ENCODE peak calls at places on chromosomes 11 and 22, in ten cellular contexts. One of them, this sample, is unnamed. For H3K4me1, the result is how much of the 10 kb centered on the place peaks cover.

GRCh38 chr22:20586403-20586745 is 79.0 kb downstream of the MED15 start:
- DNase-seq in ascending aorta: no peak
- DNase-seq in fibroblast of lung: no peak
- DNase-seq in HCT116: no peak
- DNase-seq in mucosa of descending colon: no peak
- DNase-seq in A549: no peak
- DNase-seq in endothelial cell of umbilical vein: no peak
- DNase-seq in colonic mucosa: no peak
- DNase-seq in left ventricle myocardium inferior: peak
- DNase-seq in stomach: no peak
- DNase-seq in this sample: no peak

GRCh38 chr11:27291954-27292641 is 70.9 kb downstream of the CCDC34 start:
- DNase-seq in ascending aorta: no peak
- DNase-seq in fibroblast of lung: no peak
- DNase-seq in HCT116: no peak
- DNase-seq in mucosa of descending colon: peak
- DNase-seq in A549: no peak
- DNase-seq in endothelial cell of umbilical vein: no peak
- DNase-seq in colonic mucosa: peak
- DNase-seq in left ventricle myocardium inferior: no peak
- DNase-seq in stomach: peak
- DNase-seq in this sample: peak

GRCh38 chr22:50481440-50482106 is at the start of gene ADM2:
- DNase-seq in ascending aorta: no peak
- DNase-seq in fibroblast of lung: peak
- DNase-seq in HCT116: no peak
- DNase-seq in mucosa of descending colon: peak
- DNase-seq in A549: no peak
- DNase-seq in endothelial cell of umbilical vein: no peak
- DNase-seq in colonic mucosa: peak
- DNase-seq in left ventricle myocardium inferior: no peak
- DNase-seq in stomach: peak
- DNase-seq in this sample: peak

GRCh38 chr22:50061824-50062355 is 3.8 kb upstream of the TTLL8 start:
- DNase-seq in ascending aorta: no peak
- DNase-seq in fibroblast of lung: no peak
- DNase-seq in HCT116: no peak
- DNase-seq in mucosa of descending colon: no peak
- DNase-seq in A549: no peak
- DNase-seq in endothelial cell of umbilical vein: peak
- DNase-seq in colonic mucosa: no peak
- DNase-seq in left ventricle myocardium inferior: no peak
- DNase-seq in stomach: no peak
- DNase-seq in this sample: no peak

GRCh38 chr11:134541951-134542350 is 129.9 kb upstream of the B3GAT1 start:
- DNase-seq in ascending aorta: no peak
- DNase-seq in fibroblast of lung: no peak
- DNase-seq in HCT116: no peak
- DNase-seq in mucosa of descending colon: no peak
- DNase-seq in A549: no peak
- DNase-seq in endothelial cell of umbilical vein: no peak
- DNase-seq in colonic mucosa: no peak
- DNase-seq in left ventricle myocardium inferior: no peak
- DNase-seq in stomach: no peak
- DNase-seq in this sample: no peak

GRCh38 chr11:5258543-5259262 is 4.1 kb upstream of the HBG2 start:
- DNase-seq in ascending aorta: no peak
- DNase-seq in fibroblast of lung: no peak
- DNase-seq in HCT116: no peak
- DNase-seq in mucosa of descending colon: no peak
- DNase-seq in A549: no peak
- DNase-seq in endothelial cell of umbilical vein: no peak
- DNase-seq in colonic mucosa: no peak
- DNase-seq in left ventricle myocardium inferior: no peak
- DNase-seq in stomach: no peak
- DNase-seq in this sample: no peak

GRCh38 chr11:1235615-1236315 is 12.9 kb downstream of the MUC5B start:
- DNase-seq in ascending aorta: no peak
- DNase-seq in fibroblast of lung: no peak
- DNase-seq in HCT116: no peak
- DNase-seq in mucosa of descending colon: peak
- DNase-seq in A549: no peak
- DNase-seq in endothelial cell of umbilical vein: no peak
- DNase-seq in colonic mucosa: no peak
- DNase-seq in left ventricle myocardium inferior: peak
- DNase-seq in stomach: no peak
- DNase-seq in this sample: peak

GRCh38 chr11:59224419-59224928 is 11.7 kb upstream of the MPEG1 start:
- DNase-seq in ascending aorta: no peak
- DNase-seq in fibroblast of lung: peak
- DNase-seq in HCT116: no peak
- DNase-seq in mucosa of descending colon: peak
- DNase-seq in A549: no peak
- DNase-seq in endothelial cell of umbilical vein: peak
- DNase-seq in colonic mucosa: no peak
- DNase-seq in left ventricle myocardium inferior: no peak
- DNase-seq in stomach: no peak
- DNase-seq in this sample: no peak

GRCh38 chr22:46072030-46072881 is 78.1 kb upstream of the PPARA start:
- DNase-seq in ascending aorta: peak
- DNase-seq in fibroblast of lung: no peak
- DNase-seq in HCT116: no peak
- DNase-seq in mucosa of descending colon: peak
- DNase-seq in A549: no peak
- DNase-seq in endothelial cell of umbilical vein: peak
- DNase-seq in colonic mucosa: peak
- DNase-seq in left ventricle myocardium inferior: peak
- DNase-seq in stomach: peak
- DNase-seq in this sample: peak

GRCh38 chr11:102544594-102544993 is 14.0 kb upstream of the MMP7 start:
- DNase-seq in ascending aorta: no peak
- DNase-seq in fibroblast of lung: no peak
- DNase-seq in HCT116: no peak
- DNase-seq in mucosa of descending colon: no peak
- DNase-seq in A549: no peak
- DNase-seq in endothelial cell of umbilical vein: no peak
- DNase-seq in colonic mucosa: no peak
- DNase-seq in left ventricle myocardium inferior: no peak
- DNase-seq in stomach: no peak
- DNase-seq in this sample: no peak

GRCh38 chr11:126716456-126717083 is 284.0 kb downstream of the KIRREL3 start:
- DNase-seq in ascending aorta: no peak
- DNase-seq in fibroblast of lung: peak
- DNase-seq in HCT116: peak
- DNase-seq in mucosa of descending colon: peak
- DNase-seq in A549: peak
- DNase-seq in endothelial cell of umbilical vein: no peak
- DNase-seq in colonic mucosa: peak
- DNase-seq in left ventricle myocardium inferior: no peak
- DNase-seq in stomach: peak
- DNase-seq in this sample: peak

GRCh38 chr22:44366372-44367310 is 53.9 kb upstream of the SHISAL1 start:
- DNase-seq in ascending aorta: no peak
- DNase-seq in fibroblast of lung: peak
- DNase-seq in HCT116: no peak
- DNase-seq in mucosa of descending colon: no peak
- DNase-seq in A549: no peak
- DNase-seq in endothelial cell of umbilical vein: peak
- DNase-seq in colonic mucosa: no peak
- DNase-seq in left ventricle myocardium inferior: no peak
- DNase-seq in stomach: no peak
- DNase-seq in this sample: no peak

GRCh38 chr11:61700221-61700620 is 20.0 kb downstream of the DAGLA start:
- DNase-seq in ascending aorta: no peak
- DNase-seq in fibroblast of lung: peak
- DNase-seq in HCT116: peak
- DNase-seq in mucosa of descending colon: peak
- DNase-seq in A549: peak
- DNase-seq in endothelial cell of umbilical vein: no peak
- DNase-seq in colonic mucosa: peak
- DNase-seq in left ventricle myocardium inferior: no peak
- DNase-seq in stomach: peak
- DNase-seq in this sample: peak

GRCh38 chr11:118921121-118921928 is 4.4 kb downstream of the BCL9L start:
- DNase-seq in ascending aorta: no peak
- DNase-seq in fibroblast of lung: peak
- DNase-seq in HCT116: no peak
- DNase-seq in mucosa of descending colon: peak
- DNase-seq in A549: peak
- DNase-seq in endothelial cell of umbilical vein: peak
- DNase-seq in colonic mucosa: peak
- DNase-seq in left ventricle myocardium inferior: peak
- DNase-seq in stomach: no peak
- DNase-seq in this sample: peak

GRCh38 chr11:19674831-19675230 is 37.8 kb upstream of the NAV2 start:
- DNase-seq in ascending aorta: no peak
- DNase-seq in fibroblast of lung: no peak
- DNase-seq in HCT116: no peak
- DNase-seq in mucosa of descending colon: no peak
- DNase-seq in A549: no peak
- DNase-seq in endothelial cell of umbilical vein: no peak
- DNase-seq in colonic mucosa: no peak
- DNase-seq in left ventricle myocardium inferior: no peak
- DNase-seq in stomach: no peak
- DNase-seq in this sample: no peak

GRCh38 chr11:82987997-82988396 is 83.7 kb downstream of the RAB30 start:
- DNase-seq in ascending aorta: no peak
- DNase-seq in fibroblast of lung: no peak
- DNase-seq in HCT116: no peak
- DNase-seq in mucosa of descending colon: no peak
- DNase-seq in A549: no peak
- DNase-seq in endothelial cell of umbilical vein: no peak
- DNase-seq in colonic mucosa: no peak
- DNase-seq in left ventricle myocardium inferior: no peak
- DNase-seq in stomach: no peak
- DNase-seq in this sample: no peak

GRCh38 chr11:97722721-97723120 is 1298.0 kb upstream of the CNTN5 start:
- DNase-seq in ascending aorta: no peak
- DNase-seq in fibroblast of lung: no peak
- DNase-seq in HCT116: no peak
- DNase-seq in mucosa of descending colon: no peak
- DNase-seq in A549: no peak
- DNase-seq in endothelial cell of umbilical vein: no peak
- DNase-seq in colonic mucosa: no peak
- DNase-seq in left ventricle myocardium inferior: no peak
- DNase-seq in stomach: no peak
- DNase-seq in this sample: no peak

GRCh38 chr11:2221591-2221990 is 48.8 kb downstream of the ASCL2 start:
- DNase-seq in ascending aorta: no peak
- DNase-seq in fibroblast of lung: no peak
- DNase-seq in HCT116: no peak
- DNase-seq in mucosa of descending colon: no peak
- DNase-seq in A549: no peak
- DNase-seq in endothelial cell of umbilical vein: no peak
- DNase-seq in colonic mucosa: no peak
- DNase-seq in left ventricle myocardium inferior: no peak
- DNase-seq in stomach: no peak
- DNase-seq in this sample: no peak

GRCh38 chr11:120335928-120336640 is at the start of gene ARHGEF12:
- DNase-seq in ascending aorta: peak
- DNase-seq in fibroblast of lung: peak
- DNase-seq in HCT116: peak
- DNase-seq in mucosa of descending colon: peak
- DNase-seq in A549: peak
- DNase-seq in endothelial cell of umbilical vein: peak
- DNase-seq in colonic mucosa: peak
- DNase-seq in left ventricle myocardium inferior: peak
- DNase-seq in stomach: peak
- DNase-seq in this sample: peak
- TF ChIP-seq CTCF in ascending aorta: peak
- TF ChIP-seq CTCF in fibroblast of lung: peak
- TF ChIP-seq CTCF in HCT116: peak
- TF ChIP-seq CTCF in mucosa of descending colon: no peak
- TF ChIP-seq CTCF in A549: peak
- TF ChIP-seq CTCF in endothelial cell of umbilical vein: peak
- TF ChIP-seq CTCF in colonic mucosa: no peak
- TF ChIP-seq CTCF in left ventricle myocardium inferior: peak
- TF ChIP-seq CTCF in stomach: no peak
- TF ChIP-seq CTCF in this sample: peak

GRCh38 chr11:71929491-71929890 is 645 bp downstream of the RNF121 start:
- DNase-seq in ascending aorta: no peak
- DNase-seq in fibroblast of lung: no peak
- DNase-seq in HCT116: no peak
- DNase-seq in mucosa of descending colon: no peak
- DNase-seq in A549: no peak
- DNase-seq in endothelial cell of umbilical vein: no peak
- DNase-seq in colonic mucosa: no peak
- DNase-seq in left ventricle myocardium inferior: no peak
- DNase-seq in stomach: no peak
- DNase-seq in this sample: no peak
- H3K4me1 ChIP-seq in ascending aorta: under half
- H3K4me1 ChIP-seq in fibroblast of lung: under half
- H3K4me1 ChIP-seq in HCT116: under half
- H3K4me1 ChIP-seq in mucosa of descending colon: under half
- H3K4me1 ChIP-seq in A549: half or more
- H3K4me1 ChIP-seq in endothelial cell of umbilical vein: half or more
- H3K4me1 ChIP-seq in colonic mucosa: under half
- H3K4me1 ChIP-seq in left ventricle myocardium inferior: half or more
- H3K4me1 ChIP-seq in stomach: under half
- H3K4me1 ChIP-seq in this sample: under half

DNA sequence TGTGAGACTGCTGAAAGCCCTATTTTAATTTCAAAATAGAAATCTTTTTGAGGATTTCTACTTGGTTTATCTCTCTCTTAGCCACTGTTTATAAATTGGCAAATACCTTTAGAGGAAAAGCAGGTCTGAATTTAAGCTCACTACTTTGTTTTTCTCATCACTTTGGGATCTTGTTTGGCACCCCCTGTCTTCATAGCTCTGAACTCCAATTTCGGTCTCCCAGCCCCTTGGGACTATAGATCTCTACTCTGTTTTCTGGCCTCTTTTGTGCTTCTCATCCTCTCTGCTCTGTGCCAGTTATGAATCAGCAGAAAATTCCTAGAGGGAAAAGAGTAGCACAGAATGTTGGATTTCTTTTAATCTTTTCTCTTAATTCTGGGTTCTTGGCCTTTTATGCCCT is 118.3 kb downstream of the CYP2R1 start:
- DNase-seq in ascending aorta: no peak
- DNase-seq in fibroblast of lung: peak
- DNase-seq in HCT116: no peak
- DNase-seq in mucosa of descending colon: no peak
- DNase-seq in A549: peak
- DNase-seq in endothelial cell of umbilical vein: no peak
- DNase-seq in colonic mucosa: no peak
- DNase-seq in left ventricle myocardium inferior: no peak
- DNase-seq in stomach: no peak
- DNase-seq in this sample: no peak
- TF ChIP-seq CTCF in ascending aorta: no peak
- TF ChIP-seq CTCF in fibroblast of lung: peak
- TF ChIP-seq CTCF in HCT116: peak
- TF ChIP-seq CTCF in mucosa of descending colon: no peak
- TF ChIP-seq CTCF in A549: no peak
- TF ChIP-seq CTCF in endothelial cell of umbilical vein: no peak
- TF ChIP-seq CTCF in colonic mucosa: no peak
- TF ChIP-seq CTCF in left ventricle myocardium inferior: peak
- TF ChIP-seq CTCF in stomach: no peak
- TF ChIP-seq CTCF in this sample: no peak

GRCh38 chr11:8717544-8717875 is 34.9 kb downstream of the RPL27A start:
- DNase-seq in ascending aorta: no peak
- DNase-seq in fibroblast of lung: no peak
- DNase-seq in HCT116: no peak
- DNase-seq in mucosa of descending colon: no peak
- DNase-seq in A549: no peak
- DNase-seq in endothelial cell of umbilical vein: no peak
- DNase-seq in colonic mucosa: no peak
- DNase-seq in left ventricle myocardium inferior: no peak
- DNase-seq in stomach: no peak
- DNase-seq in this sample: no peak
- H3K4me1 ChIP-seq in ascending aorta: under half
- H3K4me1 ChIP-seq in fibroblast of lung: half or more
- H3K4me1 ChIP-seq in HCT116: half or more
- H3K4me1 ChIP-seq in mucosa of descending colon: under half
- H3K4me1 ChIP-seq in A549: half or more
- H3K4me1 ChIP-seq in endothelial cell of umbilical vein: half or more
- H3K4me1 ChIP-seq in colonic mucosa: under half
- H3K4me1 ChIP-seq in left ventricle myocardium inferior: half or more
- H3K4me1 ChIP-seq in stomach: half or more
- H3K4me1 ChIP-seq in this sample: under half